ENCODE peak calls at places on chromosomes 3 and 15, in seven cellular contexts. R is body of pancreas, J is left lung, I is H7, Y is cardiac muscle cell, A is stomach, F is tibial artery. Z is an unnamed sample. For H3K36me3, the result is how much of the 10 kb centered on the place peaks cover.

GRCh38 chr3:157388051-157388450 is 48.6 kb upstream of the PTX3 start:
- DNase-seq in Y (no peak), J (no peak), A (no peak), R (no peak), I (no peak), F (no peak), Z (no peak)

GRCh38 chr3:101676219-101676764 is 640 bp downstream of the ZBTB11 start:
- DNase-seq in Y (peak), J (peak), A (peak), F (peak), I (peak), R (peak), Z (peak)

GRCh38 chr15:49134683-49135341 is 20.6 kb downstream of the COPS2 start:
- DNase-seq in F (no peak), R (no peak), Y (no peak), A (no peak), I (no peak), J (no peak), Z (no peak)

GRCh38 chr3:111151438-111151837 is 79.8 kb downstream of the NECTIN3 start:
- DNase-seq in Y (no peak), A (no peak), J (no peak), F (no peak), I (peak), R (no peak), Z (no peak)

GRCh38 chr3:17831366-17831765 is 88.9 kb upstream of the TBC1D5 start:
- DNase-seq in R (no peak), J (no peak), A (no peak), F (no peak), Y (no peak), I (no peak), Z (no peak)

GRCh38 chr3:190883973-190884832 is 21.7 kb upstream of the GMNC start:
- DNase-seq in Y (peak), F (no peak), A (peak), R (peak), I (peak), J (no peak), Z (no peak)

GRCh38 chr15:57235865-57236264 is 140.4 kb upstream of the CGNL1 start:
- DNase-seq in J (no peak), R (no peak), I (no peak), F (no peak), A (no peak), Y (peak), Z (no peak)

GRCh38 chr15:62999178-62999577 is 43.4 kb upstream of the TPM1 start:
- DNase-seq in J (no peak), Y (no peak), F (no peak), I (no peak), A (no peak), R (no peak), Z (no peak)

GRCh38 chr3:126417461-126418255 is 22.9 kb downstream of the CFAP100 start:
- DNase-seq in A (peak), I (peak), F (peak), Y (no peak), J (no peak), R (no peak), Z (no peak)

GRCh38 chr3:30664884-30665283 is 58.5 kb downstream of the TGFBR2 start:
- DNase-seq in J (no peak), R (no peak), F (no peak), A (no peak), Y (no peak), I (no peak), Z (no peak)

GRCh38 chr3:46378426-46378942 is 7.7 kb downstream of the CCR5 start:
- DNase-seq in R (peak), J (peak), I (peak), F (no peak), A (peak), Y (peak), Z (no peak)

GRCh38 chr3:11651900-11652299 is 8.2 kb upstream of the VGLL4 start:
- DNase-seq in Y (peak), J (no peak), R (no peak), I (no peak), A (no peak), F (no peak), Z (no peak)

GRCh38 chr15:74664028-74664616 is 31.7 kb downstream of the EDC3 start:
- DNase-seq in R (peak), Y (no peak), F (no peak), A (peak), I (no peak), J (peak), Z (no peak)

GRCh38 chr15:68829068-68829467 is 8.4 kb upstream of the ANP32A start:
- DNase-seq in J (no peak), R (peak), A (no peak), F (no peak), I (no peak), Y (peak), Z (no peak)

GRCh38 chr3:37348736-37349396 is 174.5 kb upstream of the LRRFIP2 start:
- DNase-seq in F (no peak), A (no peak), I (no peak), R (no peak), J (no peak), Y (no peak), Z (no peak)
- H3K36me3 ChIP-seq in F (under half), A (half or more), I (under half), R (under half), J (half or more), Y (under half), Z (under half)

DNA sequence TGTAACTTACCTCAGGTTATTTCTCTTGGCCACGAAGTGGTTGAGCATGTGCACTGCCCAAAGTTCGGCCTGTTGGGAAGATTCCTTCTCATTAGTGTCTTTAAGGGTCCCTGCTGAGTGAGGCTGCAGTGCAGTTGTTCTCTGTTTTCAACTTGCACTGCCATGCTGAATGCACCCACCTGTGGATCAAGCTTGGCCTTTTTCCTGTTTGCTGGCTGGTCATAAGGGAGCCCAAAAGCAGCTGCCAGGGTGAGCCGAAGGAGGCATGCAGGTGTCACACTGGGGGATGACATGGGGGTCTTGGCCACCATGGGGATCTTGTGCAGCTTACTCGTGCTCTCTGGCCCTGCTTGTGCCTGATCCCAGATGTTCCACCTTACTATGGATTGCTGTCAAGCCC is 46.1 kb upstream of the RAF1 start:
- DNase-seq in A (no peak), I (no peak), Y (no peak), R (no peak), J (no peak), F (no peak), Z (no peak)
- H3K36me3 ChIP-seq in A (under half), I (under half), Y (under half), R (under half), J (under half), F (under half), Z (under half)

GRCh38 chr3:88090681-88091080 is 31.6 kb downstream of the ZNF654 start:
- DNase-seq in J (no peak), R (no peak), A (no peak), I (no peak), Y (no peak), F (no peak), Z (no peak)
- H3K36me3 ChIP-seq in J (under half), R (under half), A (under half), I (under half), Y (under half), F (under half), Z (under half)

GRCh38 chr3:162385387-162385786 is 888.8 kb downstream of the OTOL1 start:
- DNase-seq in R (no peak), A (no peak), F (no peak), I (no peak), Y (no peak), J (no peak), Z (no peak)
- H3K36me3 ChIP-seq in R (under half), A (under half), F (under half), I (under half), Y (under half), J (under half), Z (under half)

DNA sequence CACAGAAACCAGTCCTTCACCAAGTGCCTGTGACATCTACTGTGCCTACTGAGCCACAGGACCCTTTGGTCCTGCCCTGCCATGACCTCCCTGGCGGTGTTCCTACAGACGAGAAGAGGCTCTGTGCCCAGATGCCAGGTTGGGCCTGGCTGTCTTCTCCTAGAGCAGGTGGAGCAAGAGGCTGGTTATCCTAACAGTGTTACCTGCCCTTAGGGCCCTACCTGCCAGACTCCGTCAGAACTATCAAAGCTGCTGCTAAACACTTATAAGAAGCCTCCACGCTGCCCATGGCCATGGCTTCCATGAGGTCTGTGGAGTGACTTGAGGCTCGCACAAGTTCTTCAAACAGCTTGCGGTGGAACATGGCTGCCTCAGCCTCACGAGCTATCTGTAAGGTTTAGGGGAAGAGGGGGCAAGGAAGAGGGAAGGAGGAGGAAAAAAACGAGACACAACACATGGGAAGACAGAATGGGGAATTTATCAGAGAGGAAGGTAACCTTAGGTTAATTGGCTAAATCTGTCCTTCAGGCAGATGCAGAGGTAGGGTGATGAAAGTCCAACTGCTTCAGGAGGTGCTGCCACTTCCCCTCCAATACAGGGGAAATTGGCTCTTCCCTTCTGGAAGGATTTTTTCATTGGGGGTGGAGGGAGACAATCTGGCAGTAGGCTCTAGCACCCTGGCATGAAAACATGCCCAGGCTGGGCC is 5.4 kb upstream of the GRAMD2A start:
- DNase-seq in F (no peak), I (no peak), R (no peak), J (no peak), Y (no peak), A (no peak), Z (no peak)
- H3K36me3 ChIP-seq in F (half or more), I (half or more), R (under half), J (half or more), Y (half or more), A (half or more), Z (under half)

GRCh38 chr3:133733226-133733625 is 13.0 kb upstream of the TF start:
- DNase-seq in F (no peak), R (peak), J (no peak), I (no peak), A (no peak), Y (no peak), Z (no peak)

GRCh38 chr3:133730993-133731392 is 15.2 kb upstream of the TF start:
- DNase-seq in Y (no peak), F (no peak), R (peak), A (no peak), J (no peak), I (no peak), Z (no peak)

DNA sequence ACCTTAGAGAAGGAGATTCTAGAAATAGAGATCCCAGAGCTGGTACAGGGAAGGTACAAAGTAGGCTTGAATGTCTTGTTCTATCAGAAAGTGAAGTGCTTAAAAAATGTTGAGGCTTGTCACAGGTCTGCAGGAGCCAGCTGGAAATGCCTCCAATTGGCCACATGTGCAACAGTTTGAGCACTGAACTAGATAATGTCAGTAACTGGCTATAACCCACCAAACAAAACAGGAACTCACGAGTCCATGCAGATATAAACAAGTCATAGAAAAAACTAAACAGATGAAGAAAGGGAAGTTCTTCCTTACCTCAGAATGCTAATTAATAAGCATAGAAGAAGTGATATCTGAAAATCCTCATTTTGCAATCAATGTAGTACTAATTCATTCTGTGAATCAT is 11.9 kb upstream of the TF start:
- DNase-seq in R (no peak), I (no peak), A (no peak), Y (no peak), F (no peak), J (no peak), Z (no peak)
- H3K36me3 ChIP-seq in R (under half), I (under half), A (under half), Y (under half), F (under half), J (under half), Z (under half)

DNA sequence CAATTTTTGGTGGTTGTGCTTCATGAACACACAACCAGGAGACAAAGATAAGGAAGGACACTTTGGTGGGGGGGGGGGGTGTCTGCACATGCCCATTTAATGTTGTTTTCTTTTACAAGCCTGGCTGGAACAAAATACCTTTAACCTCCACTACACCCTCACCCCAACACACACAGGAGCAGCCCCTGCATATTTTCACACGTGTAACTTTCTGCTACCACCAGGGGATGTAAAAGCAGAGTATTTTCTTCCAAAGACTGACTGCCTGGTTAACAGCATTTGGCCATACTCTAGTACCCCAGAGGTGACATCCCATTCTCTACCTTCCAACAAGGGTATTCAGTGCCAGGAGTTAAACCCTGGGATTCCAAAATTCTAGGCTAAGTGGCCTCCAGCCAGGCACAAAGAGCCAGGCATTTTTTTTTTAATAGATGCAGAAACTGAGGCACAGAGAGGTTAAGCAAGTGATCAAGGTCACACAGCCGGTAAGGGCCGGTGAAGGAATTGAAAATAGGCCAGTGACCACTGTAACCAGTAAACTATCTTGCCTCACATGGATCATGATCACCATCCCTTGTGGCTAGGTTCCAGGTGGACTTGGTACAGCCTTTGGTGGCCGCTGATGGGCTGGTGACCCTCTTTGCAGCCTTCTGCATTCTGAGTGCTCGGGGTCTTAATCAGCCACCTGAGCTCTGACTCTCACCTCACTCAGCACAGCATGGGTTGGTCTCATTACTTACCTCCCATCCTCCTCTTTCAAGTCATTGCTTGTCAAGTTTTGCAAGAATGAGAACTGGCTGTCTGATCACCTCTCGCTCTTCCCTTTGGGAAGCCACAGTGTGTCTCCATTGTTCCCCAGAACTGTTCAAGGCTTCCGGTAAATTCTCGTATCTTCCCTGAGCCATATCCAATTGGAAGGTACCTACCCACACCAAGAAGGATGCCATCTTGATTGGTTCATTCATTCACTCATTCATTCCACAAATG is 20.4 kb downstream of the MAGI1 start:
- DNase-seq in Y (no peak), J (no peak), A (no peak), I (no peak), R (no peak), F (no peak), Z (no peak)
- H3K36me3 ChIP-seq in Y (under half), J (under half), A (under half), I (under half), R (under half), F (under half), Z (under half)

DNA sequence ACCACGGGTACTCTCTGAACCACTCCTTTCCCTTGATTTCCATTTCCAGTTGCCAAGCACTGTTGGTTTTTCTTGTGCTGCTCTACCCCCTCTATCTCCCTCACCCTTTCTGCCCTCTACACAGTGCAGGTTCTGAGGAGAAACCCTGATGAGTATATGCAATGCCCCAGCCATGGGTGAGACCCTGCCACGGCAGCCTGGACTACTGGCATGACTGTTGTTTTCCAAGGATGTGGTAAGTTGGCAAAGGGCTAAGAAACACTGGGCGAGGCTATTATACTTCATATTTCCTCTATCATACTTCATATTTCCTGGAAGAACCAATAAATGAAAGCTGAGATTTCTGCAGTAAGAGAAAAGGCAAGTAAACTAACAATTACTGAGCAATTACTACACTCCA is 27.9 kb downstream of the CHAC1 start:
- DNase-seq in I (no peak), Y (no peak), J (no peak), F (no peak), R (no peak), A (no peak), Z (no peak)
- H3K36me3 ChIP-seq in I (under half), Y (half or more), J (half or more), F (half or more), R (under half), A (half or more), Z (under half)

DNA sequence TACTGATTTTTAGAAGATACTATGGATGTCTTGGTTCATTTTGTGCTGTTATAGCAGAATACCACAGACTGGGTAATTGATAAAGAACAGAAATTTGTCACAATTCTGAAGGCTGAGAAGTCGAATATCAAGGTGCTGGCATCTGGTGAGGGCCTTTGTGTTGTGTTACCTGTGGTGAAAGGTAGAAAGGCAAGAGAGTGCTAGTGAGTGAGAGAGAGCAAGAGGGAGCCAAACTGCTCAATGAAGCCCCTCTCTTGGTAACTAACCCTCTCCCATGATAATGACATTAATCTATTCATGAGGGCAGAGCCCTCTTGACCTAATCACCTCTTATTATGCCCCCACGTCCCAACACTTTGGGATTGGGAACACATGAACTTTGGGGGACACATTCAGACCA is 31.3 kb downstream of the PDCD6IP start:
- DNase-seq in A (no peak), Y (no peak), I (no peak), R (no peak), F (no peak), J (no peak), Z (no peak)
- H3K36me3 ChIP-seq in A (half or more), Y (under half), I (under half), R (under half), F (under half), J (half or more), Z (under half)

Z was measured in breast epithelium.